ENCODE peak calls at places on chromosomes 5 and 9, in five cellular contexts. H, D, V, C and B are unnamed samples.

GRCh38 chr5:168851902-168852321 is 272.7 kb upstream of the PANK3 start:
- DNase-seq in H (no peak), D (no peak), V (no peak), C (no peak), B (no peak)

GRCh38 chr9:128382261-128382660 is 11.1 kb downstream of the URM1 start:
- DNase-seq in H (no peak), D (no peak), V (peak; percentile 47), C (no peak), B (no peak)

GRCh38 chr9:92633879-92634278 is 36.1 kb downstream of the IPPK start:
- DNase-seq in H (peak; percentile 17), D (no peak), V (no peak), C (no peak), B (no peak)

GRCh38 chr5:35890021-35890740 is 33.5 kb downstream of the IL7R start:
- DNase-seq in H (no peak), D (no peak), V (peak; percentile 65), C (no peak), B (no peak)

GRCh38 chr9:136595245-136596218 is 49.7 kb upstream of the NOTCH1 start:
- DNase-seq in H (no peak), D (no peak), V (no peak), C (no peak), B (no peak)

GRCh38 chr9:109014267-109015025 is 1.1 kb upstream of the CTNNAL1 start:
- DNase-seq in H (no peak), D (no peak), V (peak; percentile 68), C (no peak), B (no peak)

GRCh38 chr9:69391487-69391886 is 66.5 kb downstream of the ENTREP1 start:
- DNase-seq in H (no peak), D (no peak), V (no peak), C (no peak), B (no peak)

GRCh38 chr5:154829589-154830218 is 20.7 kb downstream of the FAXDC2 start:
- DNase-seq in H (peak; percentile 34), D (no peak), V (no peak), C (peak; percentile 64), B (no peak)

GRCh38 chr5:179126506-179126991 is 66.4 kb downstream of the ZNF354C start:
- DNase-seq in H (peak; percentile 9), D (no peak), V (no peak), C (no peak), B (no peak)

GRCh38 chr9:91116226-91116625 is 245.5 kb downstream of the AUH start:
- DNase-seq in H (peak; percentile 50), D (no peak), V (peak; percentile 59), C (no peak), B (no peak)

GRCh38 chr9:136585531-136586120 is 39.8 kb upstream of the NOTCH1 start:
- DNase-seq in H (no peak), D (no peak), V (no peak), C (no peak), B (no peak)

GRCh38 chr9:13934411-13934810 is 379.5 kb downstream of the NFIB start:
- DNase-seq in H (no peak), D (no peak), V (no peak), C (no peak), B (no peak)

GRCh38 chr5:126233256-126233655 is 190.0 kb upstream of the GRAMD2B start:
- DNase-seq in H (no peak), D (no peak), V (peak; percentile 6), C (no peak), B (no peak)

GRCh38 chr5:78634634-78635033 is 13.9 kb downstream of the LHFPL2 start:
- DNase-seq in H (no peak), D (no peak), V (peak; percentile 34), C (no peak), B (no peak)

GRCh38 chr5:7823601-7824000 is 27.3 kb downstream of the CFAP90 start:
- DNase-seq in H (no peak), D (no peak), V (no peak), C (no peak), B (no peak)

GRCh38 chr9:118829334-118829733 is 539.9 kb downstream of the BRINP1 start:
- DNase-seq in H (no peak), D (no peak), V (no peak), C (no peak), B (no peak)

GRCh38 chr5:89457411-89458329 is 574.7 kb upstream of the MEF2C start:
- DNase-seq in H (no peak), D (no peak), V (peak; percentile 78), C (no peak), B (no peak)

GRCh38 chr9:95936579-95937075 is 61.1 kb downstream of the ERCC6L2 start:
- DNase-seq in H (no peak), D (no peak), V (no peak), C (no peak), B (no peak)

GRCh38 chr5:129460951-129461815 is 1.1 kb downstream of the ADAMTS19 start:
- DNase-seq in H (peak; percentile 51), D (no peak), V (peak; percentile 11), C (no peak), B (peak; percentile 31)

GRCh38 chr5:103565711-103566110 is 3.1 kb upstream of the NUDT12 start:
- DNase-seq in H (no peak), D (no peak), V (no peak), C (no peak), B (no peak)

GRCh38 chr5:103562084-103562452 is 521 bp downstream of the NUDT12 start:
- DNase-seq in H (no peak), D (no peak), V (no peak), C (no peak), B (no peak)

GRCh38 chr5:103562453-103563157 is at the start of gene NUDT12:
- DNase-seq in H (peak; percentile 60), D (no peak), V (peak; percentile 85), C (peak; percentile 57), B (peak; percentile 78)

GRCh38 chr5:103560826-103561225 is 1.8 kb downstream of the NUDT12 start:
- DNase-seq in H (no peak), D (no peak), V (no peak), C (no peak), B (no peak)

GRCh38 chr5:103561670-103562069 is 919 bp downstream of the NUDT12 start:
- DNase-seq in H (no peak), D (no peak), V (peak; percentile 2), C (no peak), B (no peak)
- H3K4me3 ChIP-seq in H (peak overlapping the region; percentile 57), D (no peak overlapping the region), V (peak overlapping the region; percentile 95), C (no peak overlapping the region), B (no peak overlapping the region)

DNA sequence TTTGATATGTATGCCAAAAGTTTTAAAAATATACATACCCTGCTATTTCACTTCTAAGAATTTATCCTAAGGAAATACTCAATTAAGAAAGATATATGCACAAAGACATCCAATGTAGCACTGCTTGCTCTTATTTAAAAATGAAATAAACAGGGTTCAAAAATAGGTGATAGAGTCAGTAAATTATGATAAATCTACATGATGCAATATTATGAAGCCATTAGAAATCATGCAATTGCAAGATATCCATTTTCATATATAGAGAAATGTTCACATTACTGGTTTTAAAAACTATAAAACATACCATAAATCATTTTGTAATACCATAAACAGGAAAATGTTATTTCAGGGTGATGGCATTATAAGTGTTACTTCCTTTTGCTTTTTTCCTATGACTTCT is 8.6 kb upstream of the SLC12A2 start:
- DNase-seq in H (no peak), D (no peak), V (no peak), C (no peak), B (no peak)
- TF ChIP-seq CTCF in H (no peak), D (no peak), V (no peak), C (no peak), B (no peak)

DNA sequence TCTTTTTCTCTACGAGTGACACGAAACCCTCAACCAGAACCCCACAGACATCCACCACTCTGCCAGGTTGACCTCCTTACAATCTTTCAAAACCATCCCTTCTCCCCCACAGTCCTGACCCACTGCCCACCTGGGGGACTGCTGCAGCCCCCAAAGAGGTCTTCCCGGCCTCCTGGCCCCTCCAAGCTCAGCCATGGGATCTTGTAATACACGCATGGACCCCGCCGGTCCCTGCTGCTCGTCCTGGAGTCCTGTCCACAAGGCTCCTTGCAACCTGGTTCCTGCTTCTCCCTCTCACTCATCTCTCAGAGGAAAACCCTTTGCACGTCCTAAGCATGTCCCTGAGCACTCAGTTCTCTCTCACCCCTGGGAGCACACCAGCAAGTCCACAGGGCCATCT is 187.3 kb downstream of the CDK5RAP2 start:
- DNase-seq in H (no peak), D (no peak), V (no peak), C (no peak), B (no peak)
- H3K36me3 ChIP-seq in H (peaks cover 65% of the 10 kb centered on the region), D (peaks cover 97% of the 10 kb centered on the region), V (peaks cover 10% of the 10 kb centered on the region), C (peaks cover 13% of the 10 kb centered on the region), B (peaks cover 37% of the 10 kb centered on the region)

DNA sequence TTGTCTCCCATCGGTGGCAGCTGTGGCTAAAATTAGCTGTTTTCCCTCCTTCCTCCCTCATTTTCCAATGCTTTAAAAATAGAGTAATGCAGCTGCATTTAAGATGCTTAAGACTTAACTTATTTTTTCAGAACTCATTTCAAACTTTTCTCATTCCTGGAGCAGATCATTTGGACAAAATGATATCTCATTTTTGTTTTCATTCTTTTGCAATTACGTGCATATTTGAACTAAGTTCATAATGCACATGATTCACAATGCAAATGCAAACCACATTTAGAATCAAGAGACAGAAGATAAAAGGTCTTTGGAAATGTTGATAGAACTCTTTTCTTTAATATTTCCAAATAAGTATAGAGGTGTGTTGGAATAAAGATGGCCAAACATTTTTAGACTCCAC is 14.7 kb downstream of the HSPB3 start:
- DNase-seq in H (no peak), D (no peak), V (peak; percentile 28), C (no peak), B (no peak)
- H3K4me3 ChIP-seq in H (no peak overlapping the region), D (no peak overlapping the region), V (peak overlapping the region; percentile 40), C (no peak overlapping the region), B (no peak overlapping the region)

GRCh38 chr5:127298623-127299022 is 8.0 kb downstream of the MEGF10 start:
- DNase-seq in H (no peak), D (no peak), V (no peak), C (no peak), B (no peak)

GRCh38 chr5:127296321-127296720 is 5.7 kb downstream of the MEGF10 start:
- DNase-seq in H (no peak), D (no peak), V (peak; percentile 8), C (no peak), B (no peak)

GRCh38 chr5:127298036-127298429 is 7.4 kb downstream of the MEGF10 start:
- DNase-seq in H (no peak), D (no peak), V (no peak), C (no peak), B (no peak)

GRCh38 chr5:127295454-127295853 is 4.9 kb downstream of the MEGF10 start:
- DNase-seq in H (no peak), D (no peak), V (no peak), C (no peak), B (no peak)

DNA sequence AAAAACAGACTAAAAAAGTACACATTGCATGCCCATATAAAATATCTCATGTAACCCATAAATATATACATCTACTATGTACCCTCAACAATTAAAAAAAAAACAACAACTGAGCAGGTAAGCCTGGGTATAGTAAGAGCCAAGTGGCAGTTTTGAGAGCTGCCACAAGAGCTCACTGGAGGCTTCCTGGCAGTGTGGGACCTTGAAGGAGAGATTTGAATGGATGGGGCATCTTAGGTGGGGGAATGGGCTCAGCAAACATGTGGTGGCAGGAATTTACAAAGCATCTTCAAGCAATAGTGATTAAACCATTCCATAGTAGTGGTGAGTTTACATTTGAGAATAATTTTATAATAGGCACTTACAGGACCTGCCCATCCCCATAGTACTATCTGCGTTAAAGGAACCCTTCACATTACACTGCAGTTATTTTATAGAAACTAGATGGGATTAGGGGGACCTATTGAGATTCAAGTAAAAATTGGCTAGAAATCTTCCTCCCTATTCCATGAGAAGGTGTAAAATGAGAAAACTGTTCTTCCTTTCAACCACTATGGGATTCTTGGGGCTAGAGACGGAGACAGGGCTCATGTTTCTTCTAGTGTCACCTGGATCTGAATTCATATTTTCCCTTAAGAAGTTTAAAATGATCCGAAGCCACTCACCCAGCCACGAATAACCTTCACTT is 6.9 kb downstream of the MEGF10 start:
- DNase-seq in H (no peak), D (no peak), V (no peak), C (no peak), B (no peak)
- TF ChIP-seq CTCF in H (no peak), D (no peak), V (no peak), C (no peak), B (no peak)